ENCODE peak calls at places on chromosomes 5 and 9, in four cellular contexts. R is caudate nucleus, E is stomach, W is ovary. Z is an unnamed sample.

GRCh38 chr9:83271665-83272071 is 208.7 kb upstream of the RASEF start:
- DNase-seq in W (no peak), R (no peak), E (no peak), Z (no peak)

GRCh38 chr5:156759156-156759555 is 90.9 kb upstream of the PPP1R2B start:
- DNase-seq in R (no peak), E (no peak), W (no peak), Z (no peak)

GRCh38 chr5:61256474-61256873 is 75.6 kb upstream of the ZSWIM6 start:
- DNase-seq in W (no peak), R (no peak), E (peak), Z (no peak)

GRCh38 chr5:177403194-177403825 is 2.8 kb upstream of the PFN3 start:
- DNase-seq in R (peak), E (peak), W (no peak), Z (peak)

GRCh38 chr9:89822996-89823395 is 218.2 kb downstream of the GADD45G start:
- DNase-seq in E (no peak), W (no peak), R (no peak), Z (no peak)

GRCh38 chr9:123031963-123032362 is 1.5 kb upstream of the GPR21 start:
- DNase-seq in E (no peak), R (no peak), W (no peak), Z (no peak)

GRCh38 chr5:146560205-146560812 is 44.3 kb upstream of the GPR151 start:
- DNase-seq in R (no peak), W (no peak), E (no peak), Z (no peak)

GRCh38 chr5:112388739-112389138 is 30.3 kb downstream of the EPB41L4A start:
- DNase-seq in E (no peak), W (no peak), R (no peak), Z (no peak)

GRCh38 chr9:77743381-77743780 is 95.3 kb upstream of the GNA14 start:
- DNase-seq in W (no peak), R (no peak), E (no peak), Z (no peak)

GRCh38 chr9:90502134-90502533 is 140.5 kb downstream of the DIRAS2 start:
- DNase-seq in E (no peak), W (no peak), R (no peak), Z (no peak)

GRCh38 chr5:134494780-134495179 is 30.7 kb upstream of the JADE2 start:
- DNase-seq in R (no peak), W (no peak), E (peak), Z (no peak)

GRCh38 chr9:93129691-93130500 is 4.2 kb downstream of the NINJ1 start:
- DNase-seq in R (no peak), W (peak), E (no peak), Z (no peak)

GRCh38 chr5:14165375-14166091 is 22.4 kb downstream of the TRIO start:
- DNase-seq in W (no peak), E (no peak), R (no peak), Z (no peak)

GRCh38 chr9:98742325-98743280 is 33.9 kb upstream of the GABBR2 start:
- DNase-seq in W (no peak), E (no peak), R (no peak), Z (no peak)

GRCh38 chr9:128940946-128941755 is 6.3 kb downstream of the DOLK start:
- DNase-seq in E (no peak), W (no peak), R (no peak), Z (peak)

GRCh38 chr9:120383999-120384924 is 195.7 kb downstream of the CDK5RAP2 start:
- DNase-seq in R (no peak), E (peak), W (peak), Z (no peak)

GRCh38 chr9:76379494-76379893 is 14.7 kb downstream of the RFK start:
- DNase-seq in R (no peak), W (no peak), E (peak), Z (no peak)

Z was measured in GM10248.